ENCODE peak calls at places on chromosomes 16 and 17, in four cellular contexts. U is K562, I is HCT116, J is H1. G is an unnamed sample.

GRCh38 chr17:11980813-11981212 is 16.5 kb downstream of the ZNF18 start:
- DNase-seq in U (no peak), J (no peak), I (no peak), G (no peak)

GRCh38 chr16:31325171-31325570 is 29.8 kb upstream of the ITGAX start:
- DNase-seq in I (no peak), U (no peak), J (no peak), G (no peak)

GRCh38 chr16:75288596-75289120 is 37.2 kb upstream of the BCAR1 start:
- DNase-seq in J (no peak), U (no peak), I (no peak), G (peak)

GRCh38 chr17:79620207-79621038 is 9.6 kb upstream of the RBFOX3 start:
- DNase-seq in U (no peak), I (no peak), J (no peak), G (no peak)

GRCh38 chr17:74307984-74308773 is 17.8 kb upstream of the KIF19 start:
- DNase-seq in U (peak), J (no peak), I (no peak), G (no peak)

GRCh38 chr17:54029196-54029595 is 206.5 kb downstream of the KIF2B start:
- DNase-seq in U (no peak), J (no peak), I (no peak), G (no peak)

GRCh38 chr17:44689492-44690217 is at the start of gene CCDC43:
- DNase-seq in U (peak), J (peak), I (peak), G (peak)

GRCh38 chr16:80997139-80997798 is 9.4 kb downstream of the CMC2 start:
- DNase-seq in U (no peak), I (no peak), J (no peak), G (peak)

GRCh38 chr17:1104222-1104621 is 75.6 kb downstream of the ABR start:
- DNase-seq in U (no peak), I (no peak), J (no peak), G (no peak)

GRCh38 chr17:69716571-69716970 is 302.1 kb downstream of the MAP2K6 start:
- DNase-seq in U (no peak), J (no peak), I (no peak), G (no peak)

GRCh38 chr17:72984145-72984924 is 108.2 kb downstream of the SLC39A11 start:
- DNase-seq in I (peak), J (no peak), U (no peak), G (no peak)

GRCh38 chr16:11687606-11688519 is 19.6 kb downstream of the SNN start:
- DNase-seq in U (no peak), I (no peak), J (no peak), G (no peak)

GRCh38 chr16:85777583-85778310 is 21.6 kb downstream of the EMC8 start:
- DNase-seq in I (no peak), J (no peak), U (no peak), G (no peak)

GRCh38 chr16:85192736-85193493 is 80.6 kb upstream of the CIBAR2 start:
- DNase-seq in U (no peak), I (no peak), J (no peak), G (no peak)

GRCh38 chr17:12691173-12691572 is 25.5 kb downstream of the MYOCD start:
- DNase-seq in I (no peak), U (no peak), J (no peak), G (no peak)

GRCh38 chr17:59668816-59669215 is 38.4 kb downstream of the PTRH2 start:
- DNase-seq in I (peak), U (no peak), J (no peak), G (no peak)

GRCh38 chr17:82112866-82113390 is 14.9 kb upstream of the FASN start:
- DNase-seq in I (no peak), J (no peak), U (no peak), G (no peak)

GRCh38 chr17:82108038-82108998 is 10.3 kb upstream of the FASN start:
- DNase-seq in I (no peak), U (no peak), J (no peak), G (no peak)

GRCh38 chr17:82112181-82112865 is 14.3 kb upstream of the FASN start:
- DNase-seq in I (no peak), U (no peak), J (no peak), G (no peak)

GRCh38 chr17:82108999-82109480 is 11.0 kb upstream of the FASN start:
- DNase-seq in I (no peak), J (no peak), U (no peak), G (no peak)

GRCh38 chr17:82110298-82110697 is 12.3 kb upstream of the FASN start:
- DNase-seq in J (no peak), I (no peak), U (no peak), G (no peak)
- TF ChIP-seq EGR1 in J (no peak), I (no peak), U (no peak), G (no peak)

GRCh38 chr17:27810902-27811557 is 10.7 kb upstream of the NOS2 start:
- DNase-seq in I (no peak), J (no peak), U (no peak), G (no peak)
- TF ChIP-seq EGR1 in I (no peak), J (no peak), U (no peak), G (no peak)

GRCh38 chr16:60199154-60199553 is 1465.0 kb upstream of the GOT2 start:
- DNase-seq in U (no peak), I (no peak), J (no peak), G (no peak)

GRCh38 chr16:60200161-60200560 is 1466.0 kb upstream of the GOT2 start:
- DNase-seq in U (no peak), J (no peak), I (no peak), G (no peak)

GRCh38 chr16:60204221-60204620 is 1470.1 kb upstream of the GOT2 start:
- DNase-seq in J (no peak), U (no peak), I (no peak), G (no peak)

GRCh38 chr16:60206511-60206910 is 1472.4 kb upstream of the GOT2 start:
- DNase-seq in I (no peak), J (no peak), U (no peak), G (no peak)

GRCh38 chr16:60203525-60204124 is 1469.5 kb upstream of the GOT2 start:
- DNase-seq in J (no peak), I (no peak), U (no peak), G (no peak)
- TF ChIP-seq EGR1 in J (no peak), I (no peak), U (no peak), G (no peak)

GRCh38 chr16:293043-293775 is 10.2 kb downstream of the PDIA2 start:
- DNase-seq in U (no peak), I (no peak), J (no peak), G (no peak)
- TF ChIP-seq EGR1 in U (no peak), I (no peak), J (no peak), G (no peak)

DNA sequence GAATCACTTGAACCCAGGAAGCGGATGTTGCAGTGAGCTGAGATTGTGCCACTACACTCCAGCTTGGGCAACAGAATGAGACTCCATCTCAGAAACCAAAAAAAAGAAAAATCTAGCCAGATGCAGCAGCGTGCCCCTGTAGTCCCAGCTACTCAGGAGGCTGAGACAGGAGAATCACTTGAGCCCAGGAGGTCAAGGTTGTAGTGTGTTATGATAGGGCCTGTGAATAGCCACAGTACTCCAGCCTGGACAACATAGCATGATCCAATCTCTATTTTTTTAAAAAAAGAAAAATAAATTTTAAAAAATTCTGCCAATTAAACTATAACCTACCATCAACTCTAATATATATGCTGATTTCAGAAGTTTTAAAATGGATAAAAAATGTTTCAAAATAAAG is 15.8 kb downstream of the PHLPP2 start:
- DNase-seq in I (no peak), U (no peak), J (no peak), G (no peak)
- TF ChIP-seq EGR1 in I (no peak), U (no peak), J (no peak), G (no peak)

GRCh38 chr16:21646721-21647561 is 5.5 kb downstream of the IGSF6 start:
- DNase-seq in I (no peak), U (no peak), J (no peak), G (peak)
- TF ChIP-seq EGR1 in I (no peak), U (no peak), J (no peak), G (peak)

GRCh38 chr17:46896991-46897390 is 26.0 kb upstream of the GOSR2 start:
- DNase-seq in I (no peak), J (no peak), U (no peak), G (no peak)

GRCh38 chr17:46892192-46892703 is 30.7 kb upstream of the GOSR2 start:
- DNase-seq in U (no peak), I (no peak), J (no peak), G (no peak)

GRCh38 chr17:46894024-46894423 is 28.9 kb upstream of the GOSR2 start:
- DNase-seq in U (no peak), I (no peak), J (no peak), G (no peak)

GRCh38 chr17:46895171-46895570 is 27.8 kb upstream of the GOSR2 start:
- DNase-seq in J (no peak), I (no peak), U (no peak), G (no peak)

DNA sequence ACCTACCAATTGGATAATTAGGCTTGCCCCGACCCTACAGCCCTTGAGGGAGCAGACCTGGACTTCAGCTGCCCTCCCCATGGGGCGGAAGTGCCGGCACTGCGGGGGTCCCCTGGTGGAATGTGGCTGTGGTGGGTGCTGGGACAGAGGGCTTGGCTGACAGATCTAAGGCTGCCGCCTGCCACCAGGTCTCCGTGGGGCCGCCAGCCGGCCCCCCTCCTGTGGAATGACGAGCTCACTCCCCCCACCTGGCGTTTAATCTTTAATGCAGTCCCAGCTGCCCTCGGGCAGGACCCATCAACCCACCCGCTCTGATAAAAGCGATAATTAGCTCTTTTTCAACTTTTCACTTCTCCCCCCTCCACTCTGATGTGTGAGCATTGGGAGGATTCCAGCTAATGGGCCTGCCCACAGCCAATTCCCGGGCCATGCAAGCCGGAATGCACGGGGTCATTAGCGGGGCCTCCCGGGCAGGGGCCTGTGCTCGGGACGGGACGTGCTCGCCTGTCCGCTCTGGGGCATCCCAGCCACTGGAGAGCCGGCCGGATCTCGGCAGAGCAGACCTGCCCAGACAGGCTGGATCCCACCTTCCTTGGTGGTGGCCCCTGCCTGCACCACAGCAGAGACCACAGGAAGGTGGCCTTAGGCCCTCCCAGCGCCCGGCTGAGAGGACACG is 28.3 kb upstream of the GOSR2 start:
- DNase-seq in I (no peak), J (no peak), U (no peak), G (no peak)
- TF ChIP-seq EGR1 in I (no peak), J (no peak), U (no peak), G (no peak)

GRCh38 chr16:57802635-57803412 is 533 bp upstream of the KIFC3 start:
- DNase-seq in I (no peak), J (no peak), U (peak), G (no peak)

GRCh38 chr16:57804111-57804837 is 2.0 kb upstream of the KIFC3 start:
- DNase-seq in I (no peak), J (no peak), U (no peak), G (no peak)

GRCh38 chr16:57805176-57805575 is 2.9 kb upstream of the KIFC3 start:
- DNase-seq in U (no peak), J (no peak), I (no peak), G (no peak)

GRCh38 chr16:57801856-57802634 is at the start of gene KIFC3:
- DNase-seq in J (no peak), I (no peak), U (peak), G (no peak)

GRCh38 chr16:57803413-57803990 is 1.2 kb upstream of the KIFC3 start:
- DNase-seq in J (no peak), I (no peak), U (peak), G (no peak)
- TF ChIP-seq EGR1 in J (no peak), I (no peak), U (no peak), G (no peak)

DNA sequence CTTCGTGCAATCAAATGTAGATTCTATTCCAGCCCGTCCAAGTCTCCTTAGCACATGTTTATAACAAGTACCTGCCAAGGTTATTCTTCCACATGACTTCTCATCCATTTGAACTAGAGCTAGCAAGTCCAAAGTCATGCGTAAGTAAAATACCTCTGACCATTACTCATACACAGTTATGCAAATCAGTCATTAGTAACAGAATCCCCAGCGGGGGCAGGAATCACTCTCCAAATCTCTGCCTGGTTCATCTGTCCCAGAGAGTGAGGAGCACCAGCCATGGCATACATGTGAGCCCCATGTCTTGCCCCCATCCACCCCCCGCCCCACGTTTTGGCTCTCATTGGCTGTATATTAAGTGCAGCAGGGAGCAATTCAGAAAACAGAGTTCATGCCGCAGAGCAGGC is 27.7 kb downstream of the SRL start:
- DNase-seq in U (no peak), J (peak), I (peak), G (no peak)
- TF ChIP-seq EGR1 in U (no peak), J (no peak), I (no peak), G (no peak)

G was measured in GM12878.